ENCODE peak calls at places on chromosomes 12 and 14, in nine cellular contexts. One of them, this sample, is unnamed.
A peak's percentile ranks its signal among the peaks of the same experiment; 100 is the strongest.

GRCh38 chr12:64450711-64451486 is 1.0 kb upstream of the TBK1 start:
- DNase-seq in NCI-H82: peak; percentile 86
- DNase-seq in body of pancreas: no peak
- DNase-seq in nephron progenitor cell: no peak
- DNase-seq in AG08396: no peak
- DNase-seq in SK-N-MC: no peak
- DNase-seq in EL: peak; percentile 33
- DNase-seq in astrocyte of the hippocampus: peak; percentile 49
- DNase-seq in NCI-H1092 treated with DMSO at 0.1 percent for 48 hours: peak; percentile 23
- DNase-seq in this sample: peak; percentile 13

GRCh38 chr12:68951652-68952051 is 18.7 kb upstream of the CPM start:
- DNase-seq in NCI-H82: no peak
- DNase-seq in body of pancreas: peak; percentile 57
- DNase-seq in nephron progenitor cell: no peak
- DNase-seq in AG08396: no peak
- DNase-seq in SK-N-MC: no peak
- DNase-seq in EL: no peak
- DNase-seq in astrocyte of the hippocampus: no peak
- DNase-seq in NCI-H1092 treated with DMSO at 0.1 percent for 48 hours: no peak
- DNase-seq in this sample: no peak

GRCh38 chr12:59070534-59070933 is 150.2 kb upstream of the LRIG3 start:
- DNase-seq in NCI-H82: no peak
- DNase-seq in body of pancreas: no peak
- DNase-seq in nephron progenitor cell: no peak
- DNase-seq in AG08396: no peak
- DNase-seq in SK-N-MC: no peak
- DNase-seq in EL: peak; percentile 15
- DNase-seq in astrocyte of the hippocampus: no peak
- DNase-seq in NCI-H1092 treated with DMSO at 0.1 percent for 48 hours: peak; percentile 26
- DNase-seq in this sample: no peak

GRCh38 chr14:55446833-55447232 is 6.4 kb upstream of the TBPL2 start:
- DNase-seq in NCI-H82: peak; percentile 61
- DNase-seq in body of pancreas: no peak
- DNase-seq in nephron progenitor cell: no peak
- DNase-seq in AG08396: peak; percentile 77
- DNase-seq in SK-N-MC: no peak
- DNase-seq in EL: peak; percentile 72
- DNase-seq in astrocyte of the hippocampus: peak; percentile 88
- DNase-seq in NCI-H1092 treated with DMSO at 0.1 percent for 48 hours: no peak
- DNase-seq in this sample: peak; percentile 86

GRCh38 chr14:91835920-91836843 is 31.2 kb downstream of the TC2N start:
- DNase-seq in NCI-H82: peak; percentile 75
- DNase-seq in body of pancreas: peak; percentile 94
- DNase-seq in nephron progenitor cell: peak; percentile 85
- DNase-seq in AG08396: peak; percentile 29
- DNase-seq in SK-N-MC: no peak
- DNase-seq in EL: no peak
- DNase-seq in astrocyte of the hippocampus: peak; percentile 75
- DNase-seq in NCI-H1092 treated with DMSO at 0.1 percent for 48 hours: peak; percentile 14
- DNase-seq in this sample: no peak

GRCh38 chr14:76546426-76547221 is 170.7 kb downstream of the ESRRB start:
- DNase-seq in NCI-H82: peak; percentile 82
- DNase-seq in body of pancreas: peak; percentile 3
- DNase-seq in nephron progenitor cell: peak; percentile 63
- DNase-seq in AG08396: peak; percentile 19
- DNase-seq in SK-N-MC: no peak
- DNase-seq in EL: peak; percentile 46
- DNase-seq in astrocyte of the hippocampus: peak; percentile 18
- DNase-seq in NCI-H1092 treated with DMSO at 0.1 percent for 48 hours: peak; percentile 48
- DNase-seq in this sample: no peak

GRCh38 chr12:127623362-127623761 is 643.6 kb upstream of the TMEM132C start:
- DNase-seq in NCI-H82: no peak
- DNase-seq in body of pancreas: no peak
- DNase-seq in nephron progenitor cell: no peak
- DNase-seq in AG08396: no peak
- DNase-seq in SK-N-MC: no peak
- DNase-seq in EL: no peak
- DNase-seq in astrocyte of the hippocampus: no peak
- DNase-seq in NCI-H1092 treated with DMSO at 0.1 percent for 48 hours: no peak
- DNase-seq in this sample: no peak

GRCh38 chr12:4288296-4289019 is 14.9 kb downstream of the CCND2 start:
- DNase-seq in NCI-H82: no peak
- DNase-seq in body of pancreas: no peak
- DNase-seq in nephron progenitor cell: no peak
- DNase-seq in AG08396: no peak
- DNase-seq in SK-N-MC: no peak
- DNase-seq in EL: no peak
- DNase-seq in astrocyte of the hippocampus: no peak
- DNase-seq in NCI-H1092 treated with DMSO at 0.1 percent for 48 hours: no peak
- DNase-seq in this sample: no peak

GRCh38 chr14:103770902-103771301 is 55.3 kb downstream of the ZFYVE21 start:
- DNase-seq in NCI-H82: peak; percentile 9
- DNase-seq in body of pancreas: no peak
- DNase-seq in nephron progenitor cell: no peak
- DNase-seq in AG08396: no peak
- DNase-seq in SK-N-MC: no peak
- DNase-seq in EL: no peak
- DNase-seq in astrocyte of the hippocampus: no peak
- DNase-seq in NCI-H1092 treated with DMSO at 0.1 percent for 48 hours: no peak
- DNase-seq in this sample: no peak

GRCh38 chr14:106506901-106507305 is 980.5 kb downstream of the TMEM121 start:
- DNase-seq in NCI-H82: no peak
- DNase-seq in body of pancreas: peak; percentile 3
- DNase-seq in nephron progenitor cell: no peak
- DNase-seq in AG08396: no peak
- DNase-seq in SK-N-MC: no peak
- DNase-seq in EL: no peak
- DNase-seq in astrocyte of the hippocampus: no peak
- DNase-seq in NCI-H1092 treated with DMSO at 0.1 percent for 48 hours: no peak
- DNase-seq in this sample: no peak

GRCh38 chr12:16300222-16300621 is 22.7 kb upstream of the SLC15A5 start:
- DNase-seq in NCI-H82: no peak
- DNase-seq in body of pancreas: no peak
- DNase-seq in nephron progenitor cell: no peak
- DNase-seq in AG08396: no peak
- DNase-seq in SK-N-MC: no peak
- DNase-seq in EL: peak; percentile 9
- DNase-seq in astrocyte of the hippocampus: peak; percentile 7
- DNase-seq in NCI-H1092 treated with DMSO at 0.1 percent for 48 hours: no peak
- DNase-seq in this sample: no peak

GRCh38 chr12:59937148-59937547 is 341.3 kb downstream of the SLC16A7 start:
- DNase-seq in NCI-H82: no peak
- DNase-seq in body of pancreas: no peak
- DNase-seq in nephron progenitor cell: no peak
- DNase-seq in AG08396: peak; percentile 2
- DNase-seq in SK-N-MC: no peak
- DNase-seq in EL: peak; percentile 57
- DNase-seq in astrocyte of the hippocampus: peak; percentile 18
- DNase-seq in NCI-H1092 treated with DMSO at 0.1 percent for 48 hours: no peak
- DNase-seq in this sample: peak; percentile 16

GRCh38 chr14:59454131-59454530 is 11.0 kb downstream of the GPR135 start:
- DNase-seq in NCI-H82: no peak
- DNase-seq in body of pancreas: peak; percentile 17
- DNase-seq in nephron progenitor cell: no peak
- DNase-seq in AG08396: peak; percentile 79
- DNase-seq in SK-N-MC: no peak
- DNase-seq in EL: peak; percentile 92
- DNase-seq in astrocyte of the hippocampus: peak; percentile 77
- DNase-seq in NCI-H1092 treated with DMSO at 0.1 percent for 48 hours: no peak
- DNase-seq in this sample: peak; percentile 91

GRCh38 chr12:88665051-88665450 is 84.8 kb upstream of the KITLG start:
- DNase-seq in NCI-H82: no peak
- DNase-seq in body of pancreas: no peak
- DNase-seq in nephron progenitor cell: no peak
- DNase-seq in AG08396: no peak
- DNase-seq in SK-N-MC: no peak
- DNase-seq in EL: peak; percentile 21
- DNase-seq in astrocyte of the hippocampus: peak; percentile 11
- DNase-seq in NCI-H1092 treated with DMSO at 0.1 percent for 48 hours: no peak
- DNase-seq in this sample: peak; percentile 43

GRCh38 chr12:93361159-93361919 is 16.4 kb upstream of the NUDT4 start:
- DNase-seq in NCI-H82: peak; percentile 34
- DNase-seq in body of pancreas: peak; percentile 35
- DNase-seq in nephron progenitor cell: no peak
- DNase-seq in AG08396: peak; percentile 29
- DNase-seq in SK-N-MC: no peak
- DNase-seq in EL: peak; percentile 6
- DNase-seq in astrocyte of the hippocampus: peak; percentile 93
- DNase-seq in NCI-H1092 treated with DMSO at 0.1 percent for 48 hours: no peak
- DNase-seq in this sample: no peak

GRCh38 chr14:54722791-54723432 is 156.0 kb downstream of the SAMD4A start:
- DNase-seq in NCI-H82: peak; percentile 41
- DNase-seq in body of pancreas: no peak
- DNase-seq in nephron progenitor cell: no peak
- DNase-seq in AG08396: peak; percentile 22
- DNase-seq in SK-N-MC: no peak
- DNase-seq in EL: peak; percentile 26
- DNase-seq in astrocyte of the hippocampus: peak; percentile 63
- DNase-seq in NCI-H1092 treated with DMSO at 0.1 percent for 48 hours: peak; percentile 16
- DNase-seq in this sample: peak; percentile 32

GRCh38 chr14:29911815-29912214 is 15.8 kb downstream of the PRKD1 start:
- DNase-seq in NCI-H82: no peak
- DNase-seq in body of pancreas: no peak
- DNase-seq in nephron progenitor cell: no peak
- DNase-seq in AG08396: no peak
- DNase-seq in SK-N-MC: no peak
- DNase-seq in EL: no peak
- DNase-seq in astrocyte of the hippocampus: peak; percentile 9
- DNase-seq in NCI-H1092 treated with DMSO at 0.1 percent for 48 hours: no peak
- DNase-seq in this sample: no peak

GRCh38 chr12:69570545-69571399 is 14.5 kb upstream of the CCT2 start:
- DNase-seq in NCI-H82: peak; percentile 85
- DNase-seq in body of pancreas: peak; percentile 70
- DNase-seq in nephron progenitor cell: peak; percentile 52
- DNase-seq in AG08396: peak; percentile 41
- DNase-seq in SK-N-MC: peak; percentile 30
- DNase-seq in EL: peak; percentile 70
- DNase-seq in astrocyte of the hippocampus: peak; percentile 82
- DNase-seq in NCI-H1092 treated with DMSO at 0.1 percent for 48 hours: peak; percentile 41
- DNase-seq in this sample: peak; percentile 64

GRCh38 chr14:68654471-68654941 is 138.4 kb downstream of the ZFP36L1 start:
- DNase-seq in NCI-H82: no peak
- DNase-seq in body of pancreas: no peak
- DNase-seq in nephron progenitor cell: no peak
- DNase-seq in AG08396: no peak
- DNase-seq in SK-N-MC: no peak
- DNase-seq in EL: no peak
- DNase-seq in astrocyte of the hippocampus: no peak
- DNase-seq in NCI-H1092 treated with DMSO at 0.1 percent for 48 hours: no peak
- DNase-seq in this sample: no peak

GRCh38 chr12:26318661-26319068 is 123.3 kb downstream of the SSPN start:
- DNase-seq in NCI-H82: no peak
- DNase-seq in body of pancreas: peak; percentile 53
- DNase-seq in nephron progenitor cell: no peak
- DNase-seq in AG08396: peak; percentile 24
- DNase-seq in SK-N-MC: no peak
- DNase-seq in EL: peak; percentile 91
- DNase-seq in astrocyte of the hippocampus: peak; percentile 75
- DNase-seq in NCI-H1092 treated with DMSO at 0.1 percent for 48 hours: no peak
- DNase-seq in this sample: peak; percentile 84

GRCh38 chr12:124408822-124409517 is 114.1 kb downstream of the RFLNA start:
- DNase-seq in NCI-H82: no peak
- DNase-seq in body of pancreas: peak; percentile 70
- DNase-seq in nephron progenitor cell: no peak
- DNase-seq in AG08396: no peak
- DNase-seq in SK-N-MC: no peak
- DNase-seq in EL: no peak
- DNase-seq in astrocyte of the hippocampus: no peak
- DNase-seq in NCI-H1092 treated with DMSO at 0.1 percent for 48 hours: no peak
- DNase-seq in this sample: no peak

GRCh38 chr12:27012982-27013255 is 1.3 kb downstream of the TM7SF3 start:
- DNase-seq in NCI-H82: no peak
- DNase-seq in body of pancreas: no peak
- DNase-seq in nephron progenitor cell: no peak
- DNase-seq in AG08396: no peak
- DNase-seq in SK-N-MC: no peak
- DNase-seq in EL: no peak
- DNase-seq in astrocyte of the hippocampus: no peak
- DNase-seq in NCI-H1092 treated with DMSO at 0.1 percent for 48 hours: no peak
- DNase-seq in this sample: no peak

GRCh38 chr14:98171654-98172053 is 1100.3 kb downstream of the BCL11B start:
- DNase-seq in NCI-H82: no peak
- DNase-seq in body of pancreas: no peak
- DNase-seq in nephron progenitor cell: no peak
- DNase-seq in AG08396: no peak
- DNase-seq in SK-N-MC: no peak
- DNase-seq in EL: no peak
- DNase-seq in astrocyte of the hippocampus: no peak
- DNase-seq in NCI-H1092 treated with DMSO at 0.1 percent for 48 hours: no peak
- DNase-seq in this sample: no peak

GRCh38 chr12:58502236-58502635 is 418.1 kb downstream of the LRIG3 start:
- DNase-seq in NCI-H82: peak; percentile 66
- DNase-seq in body of pancreas: peak; percentile 5
- DNase-seq in nephron progenitor cell: peak; percentile 33
- DNase-seq in AG08396: no peak
- DNase-seq in SK-N-MC: no peak
- DNase-seq in EL: peak; percentile 25
- DNase-seq in astrocyte of the hippocampus: peak; percentile 57
- DNase-seq in NCI-H1092 treated with DMSO at 0.1 percent for 48 hours: peak; percentile 94
- DNase-seq in this sample: no peak

GRCh38 chr12:52401526-52401925 is 4.6 kb downstream of the KRT82 start:
- DNase-seq in NCI-H82: no peak
- DNase-seq in body of pancreas: no peak
- DNase-seq in nephron progenitor cell: no peak
- DNase-seq in AG08396: no peak
- DNase-seq in SK-N-MC: no peak
- DNase-seq in EL: no peak
- DNase-seq in astrocyte of the hippocampus: no peak
- DNase-seq in NCI-H1092 treated with DMSO at 0.1 percent for 48 hours: no peak
- DNase-seq in this sample: no peak

GRCh38 chr12:132106921-132107320 is 37.2 kb downstream of the DDX51 start:
- DNase-seq in NCI-H82: no peak
- DNase-seq in body of pancreas: no peak
- DNase-seq in nephron progenitor cell: no peak
- DNase-seq in AG08396: no peak
- DNase-seq in SK-N-MC: no peak
- DNase-seq in EL: peak; percentile 79
- DNase-seq in astrocyte of the hippocampus: no peak
- DNase-seq in NCI-H1092 treated with DMSO at 0.1 percent for 48 hours: no peak
- DNase-seq in this sample: no peak

GRCh38 chr12:124441443-124442190 is 125.8 kb downstream of the NCOR2 start:
- DNase-seq in NCI-H82: no peak
- DNase-seq in body of pancreas: no peak
- DNase-seq in nephron progenitor cell: no peak
- DNase-seq in AG08396: peak; percentile 91
- DNase-seq in SK-N-MC: peak; percentile 24
- DNase-seq in EL: peak; percentile 96
- DNase-seq in astrocyte of the hippocampus: peak; percentile 97
- DNase-seq in NCI-H1092 treated with DMSO at 0.1 percent for 48 hours: no peak
- DNase-seq in this sample: peak; percentile 91

GRCh38 chr12:116406529-116406928 is 129.0 kb upstream of the MED13L start:
- DNase-seq in NCI-H82: peak; percentile 12
- DNase-seq in body of pancreas: peak; percentile 79
- DNase-seq in nephron progenitor cell: peak; percentile 76
- DNase-seq in AG08396: peak; percentile 74
- DNase-seq in SK-N-MC: peak; percentile 94
- DNase-seq in EL: peak; percentile 94
- DNase-seq in astrocyte of the hippocampus: no peak
- DNase-seq in NCI-H1092 treated with DMSO at 0.1 percent for 48 hours: no peak
- DNase-seq in this sample: peak; percentile 67

GRCh38 chr12:129169928-129170327 is 316.6 kb downstream of the GLT1D1 start:
- DNase-seq in NCI-H82: no peak
- DNase-seq in body of pancreas: no peak
- DNase-seq in nephron progenitor cell: no peak
- DNase-seq in AG08396: no peak
- DNase-seq in SK-N-MC: no peak
- DNase-seq in EL: no peak
- DNase-seq in astrocyte of the hippocampus: no peak
- DNase-seq in NCI-H1092 treated with DMSO at 0.1 percent for 48 hours: no peak
- DNase-seq in this sample: no peak

This sample was measured in brain microvascular endothelial cell.